ENCODE peak calls at places on chromosomes 7 and 10, in ten cellular contexts. I is Peyer's patch; V is tibial nerve; F is CD8-positive, alpha-beta T cell; B is GM12865; P is WTC11; R is fibroblast of lung; W is choroid plexus epithelial cell; H is right lobe of liver; N is progenitor cell of endocrine pancreas. Z is an unnamed sample.

GRCh38 chr7:99729501-99730261 is 5.3 kb downstream of the CYP3A7 start:
- DNase-seq in I (no peak), V (no peak), F (no peak), B (no peak), P (no peak), R (no peak), W (peak; percentile 2), H (peak; percentile 55), N (no peak), Z (no peak)

GRCh38 chr10:58661336-58661735 is 148.7 kb downstream of the BICC1 start:
- DNase-seq in I (no peak), V (no peak), F (no peak), B (no peak), P (no peak), R (peak; percentile 83), W (peak; percentile 66), H (no peak), N (no peak), Z (no peak)

GRCh38 chr7:73454424-73454823 is 20.8 kb downstream of the FZD9 start:
- DNase-seq in I (no peak), V (no peak), F (no peak), B (no peak), P (no peak), R (no peak), W (no peak), H (no peak), N (no peak), Z (no peak)

GRCh38 chr10:69439350-69439739 is 11.9 kb upstream of the TSPAN15 start:
- DNase-seq in I (peak; percentile 76), V (no peak), F (no peak), B (no peak), P (no peak), R (no peak), W (no peak), H (no peak), N (no peak), Z (no peak)

GRCh38 chr10:89710748-89711147 is 9.4 kb downstream of the KIF20B start:
- DNase-seq in I (no peak), V (no peak), F (no peak), B (no peak), P (no peak), R (peak; percentile 6), W (peak; percentile 54), H (no peak), N (no peak), Z (no peak)

GRCh38 chr10:53899463-53899862 is 901.6 kb downstream of the PCDH15 start:
- DNase-seq in I (no peak), V (no peak), F (no peak), B (no peak), P (no peak), R (no peak), W (no peak), H (no peak), N (no peak), Z (no peak)

GRCh38 chr7:673681-674453 is 52.6 kb upstream of the DNAAF5 start:
- DNase-seq in I (no peak), V (no peak), F (no peak), B (no peak), P (no peak), R (no peak), W (no peak), H (no peak), N (no peak), Z (no peak)

GRCh38 chr10:84523509-84523908 is 195.1 kb downstream of the CCSER2 start:
- DNase-seq in I (no peak), V (no peak), F (no peak), B (no peak), P (no peak), R (peak; percentile 13), W (peak; percentile 55), H (no peak), N (no peak), Z (no peak)

DNA sequence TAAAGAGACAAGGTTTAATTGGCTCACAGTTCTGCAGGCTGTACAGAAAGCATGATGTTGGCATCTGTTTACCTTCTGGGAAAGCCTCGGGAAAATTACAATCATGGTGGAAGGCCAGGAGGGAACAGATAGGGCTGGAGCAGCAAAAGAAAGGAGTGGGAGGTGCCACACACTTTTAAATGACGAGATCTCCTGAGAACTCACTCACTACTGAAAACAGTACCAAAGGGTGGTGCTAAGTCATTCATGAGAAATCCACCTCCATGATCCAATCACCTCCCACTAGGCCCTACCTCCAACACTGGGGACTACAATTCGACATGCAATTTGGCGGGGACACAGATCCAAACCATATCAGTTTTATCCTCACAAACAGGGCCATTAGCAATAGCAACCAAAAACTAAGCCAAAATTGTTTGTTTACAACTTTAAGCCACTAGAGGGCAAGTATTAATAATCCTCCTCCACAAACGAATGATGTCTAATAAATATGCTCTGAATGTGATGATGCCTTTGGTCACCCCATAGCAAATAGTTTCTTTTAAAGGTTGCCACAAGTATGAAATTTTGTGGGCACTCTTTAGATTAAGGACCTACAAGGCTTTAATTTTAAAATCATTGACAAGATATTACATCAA is 129.2 kb upstream of the NRBF2 start:
- DNase-seq in I (no peak), V (no peak), F (no peak), B (peak; percentile 20), P (no peak), R (no peak), W (peak; percentile 22), H (no peak), N (no peak), Z (peak; percentile 23)
- TF ChIP-seq CTCF in I (no peak), V (no peak), F (peak; percentile 9), B (peak; percentile 28), P (peak; percentile 6), R (no peak), W (peak; percentile 42), H (peak; percentile 37), N (no peak), Z (peak; percentile 14)

DNA sequence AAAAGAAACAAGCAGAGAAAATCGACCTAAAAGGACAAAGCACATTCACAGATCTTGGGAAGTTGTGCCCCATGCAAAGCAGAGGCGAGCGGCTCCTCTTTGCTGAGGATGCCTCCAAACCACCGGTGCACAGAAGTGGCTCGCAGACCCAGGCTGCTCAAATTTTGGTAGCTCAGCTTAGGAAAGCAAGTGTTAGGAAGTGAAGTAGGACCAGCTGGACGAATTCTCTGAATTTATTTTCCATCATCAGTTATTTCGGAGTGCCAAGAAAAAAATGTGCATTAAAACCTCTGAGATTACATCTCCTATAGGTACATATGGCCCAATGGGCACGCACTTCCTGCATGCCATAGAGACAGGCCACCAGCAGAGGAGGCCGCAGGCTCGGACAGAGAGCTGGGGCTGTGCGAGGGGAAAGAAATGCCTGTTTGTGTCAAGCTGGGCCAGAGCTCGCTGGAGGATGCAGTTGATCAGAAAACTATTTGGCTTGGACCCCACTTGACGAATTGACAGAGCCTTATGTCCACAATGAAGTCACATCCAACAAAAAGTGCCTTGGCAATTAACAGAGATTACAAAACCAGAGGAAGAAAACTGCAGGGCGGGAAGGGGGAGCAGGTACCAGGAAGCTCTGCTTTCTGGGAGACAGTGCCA is 122.3 kb upstream of the LYZL2 start:
- DNase-seq in I (no peak), V (peak; percentile 60), F (peak; percentile 61), B (peak; percentile 90), P (peak; percentile 80), R (peak; percentile 52), W (peak; percentile 72), H (no peak), N (peak; percentile 54), Z (peak; percentile 60)
- TF ChIP-seq CTCF in I (no peak), V (peak; percentile 39), F (no peak), B (peak; percentile 98), P (peak; percentile 67), R (peak; percentile 94), W (peak; percentile 85), H (no peak), N (peak; percentile 88), Z (peak; percentile 80)

GRCh38 chr7:143002106-143002505 is 24.8 kb downstream of the OR9A2 start:
- DNase-seq in I (no peak), V (no peak), F (no peak), B (peak; percentile 20), P (no peak), R (no peak), W (peak; percentile 61), H (no peak), N (no peak), Z (peak; percentile 23)
- TF ChIP-seq CTCF in I (no peak), V (no peak), F (no peak), B (peak; percentile 9), P (no peak), R (peak; percentile 4), W (peak; percentile 57), H (no peak), N (peak; percentile 19), Z (peak; percentile 34)

GRCh38 chr10:61749271-61749670 is 86.5 kb downstream of the CABCOCO1 start:
- DNase-seq in I (no peak), V (no peak), F (no peak), B (no peak), P (no peak), R (no peak), W (no peak), H (no peak), N (no peak), Z (no peak)

GRCh38 chr10:61742812-61743211 is 80.1 kb downstream of the CABCOCO1 start:
- DNase-seq in I (no peak), V (no peak), F (no peak), B (no peak), P (no peak), R (no peak), W (peak; percentile 42), H (no peak), N (no peak), Z (no peak)

GRCh38 chr10:61747341-61747740 is 84.6 kb downstream of the CABCOCO1 start:
- DNase-seq in I (no peak), V (no peak), F (no peak), B (no peak), P (no peak), R (peak; percentile 30), W (peak; percentile 32), H (no peak), N (no peak), Z (no peak)

DNA sequence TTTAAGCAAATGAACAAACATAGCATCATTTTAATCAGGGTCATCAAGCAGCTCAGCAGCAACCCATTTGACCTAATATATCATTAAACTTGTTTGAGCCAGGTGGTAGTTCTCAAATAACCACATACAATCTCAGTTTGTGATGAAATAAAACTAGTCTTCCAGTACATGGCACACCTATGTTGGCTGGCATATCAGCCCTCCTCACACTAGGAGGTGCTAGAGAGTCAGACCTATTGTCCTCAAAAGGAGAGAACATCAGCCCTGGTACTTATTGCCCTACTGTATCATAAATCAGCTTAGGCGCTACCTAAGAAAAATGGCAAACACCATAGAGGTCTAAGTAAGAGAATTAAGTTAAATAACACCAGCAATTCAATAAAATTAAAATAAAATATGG is 81.7 kb downstream of the CABCOCO1 start:
- DNase-seq in I (no peak), V (no peak), F (no peak), B (peak; percentile 41), P (peak; percentile 31), R (no peak), W (no peak), H (no peak), N (no peak), Z (no peak)
- TF ChIP-seq CTCF in I (no peak), V (no peak), F (no peak), B (peak; percentile 34), P (no peak), R (no peak), W (peak; percentile 28), H (no peak), N (peak; percentile 22), Z (peak; percentile 10)

DNA sequence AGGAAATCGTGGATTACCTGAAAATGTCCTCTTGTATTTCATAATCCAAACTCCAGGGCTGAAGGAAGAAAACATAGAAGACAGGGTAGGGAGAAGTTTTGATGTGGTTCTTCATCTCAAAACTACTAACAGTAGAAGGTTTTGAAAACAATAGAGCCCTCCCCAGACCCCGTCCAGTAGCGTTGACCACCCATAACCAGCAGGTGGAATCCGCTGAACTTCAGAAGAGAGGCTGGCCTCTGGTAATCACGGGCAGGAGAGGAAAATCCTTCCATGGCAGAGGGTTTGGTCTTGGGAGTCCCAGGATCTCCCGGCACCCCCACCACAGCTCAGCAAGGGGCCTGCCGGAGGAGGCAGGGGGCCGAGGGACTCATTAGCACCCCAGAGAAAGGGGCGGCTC is 333.4 kb upstream of the RNF32 start:
- DNase-seq in I (no peak), V (no peak), F (no peak), B (no peak), P (no peak), R (no peak), W (no peak), H (no peak), N (no peak), Z (no peak)
- TF ChIP-seq CTCF in I (no peak), V (no peak), F (no peak), B (no peak), P (no peak), R (no peak), W (no peak), H (no peak), N (no peak), Z (no peak)

Z was measured in GM13977.